ENCODE peak calls at places on chromosome 18, in six cellular contexts. One of them, this sample, is unnamed.

GRCh38 chr18:51235011-51235789 is 37.7 kb upstream of the MEX3C start:
- DNase-seq in stimulated activated CD8-positive, alpha-beta memory T cell treated with anti-CD3 and anti-CD28 coated beads, Interleukin-2, amount 100 ng/mL, for 48 hours: peak; percentile 5
- DNase-seq in HT1080: peak; percentile 80
- DNase-seq in AG04450: no peak
- DNase-seq in amniotic stem cell: no peak
- DNase-seq in putamen: no peak
- DNase-seq in this sample: no peak

GRCh38 chr18:58727776-58728500 is 56.7 kb downstream of the MALT1 start:
- DNase-seq in AG04450: no peak
- DNase-seq in amniotic stem cell: no peak
- DNase-seq in putamen: no peak
- DNase-seq in stimulated activated CD8-positive, alpha-beta memory T cell treated with anti-CD3 and anti-CD28 coated beads, Interleukin-2, amount 100 ng/mL, for 48 hours: no peak
- DNase-seq in HT1080: no peak
- DNase-seq in this sample: no peak

GRCh38 chr18:79970419-79971133 is 6.1 kb downstream of the HSBP1L1 start:
- DNase-seq in HT1080: no peak
- DNase-seq in putamen: no peak
- DNase-seq in stimulated activated CD8-positive, alpha-beta memory T cell treated with anti-CD3 and anti-CD28 coated beads, Interleukin-2, amount 100 ng/mL, for 48 hours: no peak
- DNase-seq in AG04450: no peak
- DNase-seq in amniotic stem cell: no peak
- DNase-seq in this sample: no peak

GRCh38 chr18:44411277-44411900 is 269.3 kb upstream of the SETBP1 start:
- DNase-seq in putamen: no peak
- DNase-seq in HT1080: no peak
- DNase-seq in AG04450: no peak
- DNase-seq in stimulated activated CD8-positive, alpha-beta memory T cell treated with anti-CD3 and anti-CD28 coated beads, Interleukin-2, amount 100 ng/mL, for 48 hours: no peak
- DNase-seq in amniotic stem cell: no peak
- DNase-seq in this sample: no peak

GRCh38 chr18:50099725-50100414 is 95.1 kb downstream of the MYO5B start:
- DNase-seq in HT1080: peak; percentile 95
- DNase-seq in amniotic stem cell: no peak
- DNase-seq in putamen: no peak
- DNase-seq in stimulated activated CD8-positive, alpha-beta memory T cell treated with anti-CD3 and anti-CD28 coated beads, Interleukin-2, amount 100 ng/mL, for 48 hours: no peak
- DNase-seq in AG04450: no peak
- DNase-seq in this sample: peak; percentile 8

GRCh38 chr18:68083131-68083530 is 566.6 kb upstream of the DSEL start:
- DNase-seq in stimulated activated CD8-positive, alpha-beta memory T cell treated with anti-CD3 and anti-CD28 coated beads, Interleukin-2, amount 100 ng/mL, for 48 hours: no peak
- DNase-seq in HT1080: no peak
- DNase-seq in AG04450: peak; percentile 68
- DNase-seq in amniotic stem cell: no peak
- DNase-seq in putamen: no peak
- DNase-seq in this sample: peak; percentile 49

GRCh38 chr18:9950289-9951016 is 36.6 kb downstream of the VAPA start:
- DNase-seq in HT1080: no peak
- DNase-seq in amniotic stem cell: no peak
- DNase-seq in AG04450: no peak
- DNase-seq in putamen: no peak
- DNase-seq in stimulated activated CD8-positive, alpha-beta memory T cell treated with anti-CD3 and anti-CD28 coated beads, Interleukin-2, amount 100 ng/mL, for 48 hours: no peak
- DNase-seq in this sample: no peak

GRCh38 chr18:58321986-58322385 is 278.0 kb downstream of the NEDD4L start:
- DNase-seq in putamen: peak; percentile 76
- DNase-seq in stimulated activated CD8-positive, alpha-beta memory T cell treated with anti-CD3 and anti-CD28 coated beads, Interleukin-2, amount 100 ng/mL, for 48 hours: no peak
- DNase-seq in amniotic stem cell: peak; percentile 78
- DNase-seq in AG04450: no peak
- DNase-seq in HT1080: peak; percentile 89
- DNase-seq in this sample: peak; percentile 70

GRCh38 chr18:1528447-1528846 is 623.8 kb downstream of the ADCYAP1 start:
- DNase-seq in amniotic stem cell: no peak
- DNase-seq in stimulated activated CD8-positive, alpha-beta memory T cell treated with anti-CD3 and anti-CD28 coated beads, Interleukin-2, amount 100 ng/mL, for 48 hours: no peak
- DNase-seq in HT1080: no peak
- DNase-seq in putamen: no peak
- DNase-seq in AG04450: no peak
- DNase-seq in this sample: no peak

GRCh38 chr18:61676763-61677434 is 215.9 kb downstream of the RNF152 start:
- DNase-seq in putamen: no peak
- DNase-seq in amniotic stem cell: no peak
- DNase-seq in HT1080: no peak
- DNase-seq in stimulated activated CD8-positive, alpha-beta memory T cell treated with anti-CD3 and anti-CD28 coated beads, Interleukin-2, amount 100 ng/mL, for 48 hours: no peak
- DNase-seq in AG04450: peak; percentile 21
- DNase-seq in this sample: peak; percentile 5